ENCODE peak calls at places on chromosomes 4 and X, in four cellular contexts. R is GM12878, C is IMR-90, J is A549. X is an unnamed sample.

GRCh38 chr4:125125256-125125655 is 189.5 kb upstream of the FAT4 start:
- DNase-seq in R (no peak), C (no peak), J (no peak), X (no peak)

GRCh38 chr4:125505637-125506036 is 190.9 kb downstream of the FAT4 start:
- DNase-seq in R (no peak), C (no peak), J (no peak), X (no peak)

GRCh38 chrX:20967725-20968124 is 406.5 kb upstream of the CNKSR2 start:
- DNase-seq in R (no peak), C (no peak), J (peak; percentile 31), X (no peak)

GRCh38 chr4:73705056-73705432 is 35.3 kb upstream of the CXCL8 start:
- DNase-seq in R (no peak), C (peak; percentile 81), J (peak; percentile 38), X (no peak)

GRCh38 chrX:46204721-46205422 is 340.3 kb downstream of the ZNF674 start:
- DNase-seq in R (no peak), C (no peak), J (peak; percentile 37), X (no peak)

GRCh38 chr4:102439835-102440234 is 61.3 kb upstream of the NFKB1 start:
- DNase-seq in R (no peak), C (peak; percentile 84), J (peak; percentile 66), X (peak; percentile 38)

GRCh38 chrX:13197961-13198761 is 121.7 kb downstream of the ATXN3L start:
- DNase-seq in R (no peak), C (no peak), J (no peak), X (no peak)

GRCh38 chr4:119268466-119268865 is 53.5 kb downstream of the FABP2 start:
- DNase-seq in R (no peak), C (no peak), J (no peak), X (no peak)

GRCh38 chrX:137342969-137343368 is 223.0 kb upstream of the ZIC3 start:
- DNase-seq in R (no peak), C (no peak), J (no peak), X (no peak)

GRCh38 chrX:49910344-49910743 is 12.1 kb upstream of the CLCN5 start:
- DNase-seq in R (no peak), C (no peak), J (no peak), X (no peak)

GRCh38 chrX:13732246-13733067 is 2.0 kb downstream of the TRAPPC2 start:
- DNase-seq in R (no peak), C (no peak), J (no peak), X (no peak)

GRCh38 chr4:610411-611261 is 14.7 kb upstream of the PDE6B start:
- DNase-seq in R (no peak), C (peak; percentile 49), J (peak; percentile 26), X (no peak)

GRCh38 chrX:63713510-63713909 is 71.5 kb downstream of the ARHGEF9 start:
- DNase-seq in R (no peak), C (peak; percentile 9), J (no peak), X (no peak)

GRCh38 chr4:40225497-40225896 is 28.7 kb downstream of the RHOH start:
- DNase-seq in R (no peak), C (no peak), J (no peak), X (no peak)

GRCh38 chr4:176622251-176622968 is 170.3 kb downstream of the VEGFC start:
- DNase-seq in R (no peak), C (peak; percentile 81), J (peak; percentile 48), X (no peak)

GRCh38 chr4:172169871-172170270 is 356.7 kb downstream of the GALNTL6 start:
- DNase-seq in R (no peak), C (peak; percentile 11), J (no peak), X (no peak)

GRCh38 chr4:37666625-37667071 is 19.5 kb downstream of the RELL1 start:
- DNase-seq in R (no peak), C (peak; percentile 95), J (peak; percentile 87), X (no peak)

DNA sequence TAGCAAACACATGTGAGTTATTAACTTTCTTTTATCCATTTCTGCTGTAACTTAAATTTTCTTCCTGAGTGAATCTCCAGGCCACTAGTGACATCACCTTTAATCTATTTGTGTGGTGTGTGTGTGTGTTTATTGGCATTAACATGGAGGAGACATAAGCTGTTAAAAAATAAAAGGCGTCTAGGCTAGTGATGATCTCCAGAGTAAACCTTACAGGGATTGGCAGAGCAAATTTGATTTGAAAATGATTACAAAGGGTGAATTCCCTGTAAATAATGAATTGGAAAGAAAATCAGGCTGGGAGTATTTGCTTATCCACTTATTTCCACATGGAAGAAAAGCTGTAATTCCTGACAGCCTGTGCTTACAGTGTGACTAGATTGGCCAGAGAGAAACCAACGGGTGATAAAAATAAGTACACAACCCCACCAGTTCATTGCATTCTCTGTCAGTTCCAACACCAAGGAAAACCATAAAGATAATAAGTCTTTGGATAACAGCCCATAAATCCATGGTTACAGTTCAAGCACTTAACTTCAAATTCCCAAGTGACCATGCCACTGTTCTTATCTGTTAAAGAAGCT is 186.1 kb downstream of the ENOX2 start:
- DNase-seq in R (no peak), C (no peak), J (no peak), X (no peak)
- TF ChIP-seq ELK1 in R (no peak), C (no peak), J (no peak), X (no peak)

GRCh38 chrX:38975368-38975767 is 174.1 kb downstream of the MID1IP1 start:
- DNase-seq in R (no peak), C (no peak), J (no peak), X (no peak)
- TF ChIP-seq RCOR1 in R (no peak), C (no peak), J (no peak), X (no peak)

DNA sequence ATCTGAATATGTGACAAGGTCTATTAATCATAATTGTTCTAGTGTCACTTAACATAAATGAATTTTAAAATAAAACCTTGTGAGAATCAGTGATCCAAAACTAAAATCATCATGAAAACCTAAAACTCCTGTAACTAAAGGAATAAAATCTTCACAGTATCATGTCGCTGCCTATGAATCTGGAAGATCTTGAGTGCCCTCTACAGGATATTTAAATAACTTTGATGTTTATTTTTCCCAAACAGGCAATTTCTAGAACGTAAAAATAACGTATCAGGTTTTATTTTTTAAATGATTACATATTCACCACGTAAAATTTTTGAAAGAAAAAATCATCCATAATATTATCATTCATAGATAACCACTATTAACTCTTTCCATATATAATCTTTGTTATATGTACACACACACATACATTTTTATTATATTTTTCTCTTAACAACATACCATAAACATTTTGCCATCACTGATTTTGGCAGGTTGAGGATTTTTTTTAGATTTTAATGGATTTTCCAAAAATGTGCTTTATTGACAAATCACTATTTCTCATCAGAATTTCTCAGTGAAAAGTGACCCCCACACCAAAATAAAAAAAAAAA is 79.6 kb downstream of the COMMD8 start:
- DNase-seq in R (no peak), C (peak; percentile 64), J (peak; percentile 3), X (peak; percentile 14)
- TF ChIP-seq CTCF in R (peak; percentile 19), C (peak; percentile 79), J (peak; percentile 52), X (peak; percentile 68)

GRCh38 chr4:25801594-25801993 is 61.2 kb downstream of the SEL1L3 start:
- DNase-seq in R (no peak), C (no peak), J (no peak), X (no peak)

GRCh38 chr4:25810815-25811690 is 51.7 kb downstream of the SEL1L3 start:
- DNase-seq in R (no peak), C (peak; percentile 54), J (peak; percentile 67), X (no peak)

GRCh38 chr4:25810016-25810415 is 52.8 kb downstream of the SEL1L3 start:
- DNase-seq in R (no peak), C (no peak), J (no peak), X (no peak)

GRCh38 chr4:25805255-25805860 is 57.4 kb downstream of the SEL1L3 start:
- DNase-seq in R (no peak), C (no peak), J (no peak), X (no peak)

DNA sequence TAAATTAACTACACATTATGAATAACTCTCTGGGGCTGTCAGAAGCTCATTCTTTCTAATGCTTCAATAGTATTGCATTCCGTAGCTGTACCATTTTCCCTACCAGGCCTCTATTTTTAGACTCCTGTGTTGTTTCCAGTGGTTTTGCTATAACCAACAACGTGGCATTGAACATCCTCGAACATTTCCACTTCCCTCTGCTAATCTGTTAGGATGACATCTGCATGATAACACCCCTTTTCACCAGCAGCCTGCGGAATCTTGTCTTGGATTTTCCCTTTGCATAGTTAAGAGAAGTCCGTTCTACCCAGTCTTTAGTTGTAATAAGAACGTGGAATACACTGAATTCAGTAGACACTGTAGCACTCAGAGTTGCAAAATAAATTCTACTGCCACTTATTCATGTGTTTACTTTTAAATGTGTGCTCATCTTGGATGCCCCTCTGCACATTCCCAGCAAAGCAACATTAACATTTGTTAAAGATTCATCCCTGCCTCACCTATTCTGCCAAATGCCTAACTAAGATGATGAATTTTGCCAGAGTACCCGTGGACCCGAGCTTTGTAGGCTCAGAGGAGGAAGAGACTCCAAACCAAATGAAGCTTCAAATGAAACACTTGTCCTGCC is 55.6 kb downstream of the SEL1L3 start:
- DNase-seq in R (no peak), C (peak; percentile 44), J (no peak), X (no peak)
- TF ChIP-seq ELK1 in R (no peak), C (no peak), J (no peak), X (no peak)

GRCh38 chr4:72290737-72291136 is 258.9 kb downstream of the NPFFR2 start:
- DNase-seq in R (no peak), C (no peak), J (no peak), X (no peak)
- TF ChIP-seq RCOR1 in R (no peak), C (no peak), J (no peak), X (no peak)

X was measured in K562.